ENCODE peak calls at places on chromosomes 12 and 14, in seven cellular contexts. E, Y, U, C, Z, R and K are unnamed samples.
A peak's percentile ranks its signal among the peaks of the same experiment; 100 is the strongest.

GRCh38 chr12:124609041-124609984 is 41.9 kb upstream of the NCOR2 start:
- DNase-seq in E (peak; percentile 53), Y (peak; percentile 91), U (peak; percentile 36), C (peak; percentile 99), Z (peak; percentile 94), R (peak; percentile 96), K (peak; percentile 98)

GRCh38 chr12:63942464-63943241 is 98.2 kb downstream of the SRGAP1 start:
- DNase-seq in E (no peak), Y (no peak), U (no peak), C (no peak), Z (no peak), R (no peak), K (no peak)

GRCh38 chr12:1319215-1319614 is 275.2 kb downstream of the FBXL14 start:
- DNase-seq in E (no peak), Y (no peak), U (no peak), C (no peak), Z (no peak), R (no peak), K (no peak)

GRCh38 chr14:67856806-67857205 is 37.2 kb downstream of the RAD51B start:
- DNase-seq in E (no peak), Y (no peak), U (no peak), C (no peak), Z (no peak), R (peak; percentile 59), K (no peak)

GRCh38 chr14:21063479-21063878 is 5.9 kb downstream of the RNASE8 start:
- DNase-seq in E (no peak), Y (no peak), U (no peak), C (no peak), Z (no peak), R (peak; percentile 43), K (no peak)

GRCh38 chr12:45130881-45131281 is 80.0 kb upstream of the DBX2 start:
- DNase-seq in E (no peak), Y (peak; percentile 46), U (peak; percentile 28), C (no peak), Z (peak; percentile 68), R (peak; percentile 86), K (peak; percentile 55)

GRCh38 chr12:88310666-88311065 is 168.6 kb downstream of the TMTC3 start:
- DNase-seq in E (no peak), Y (no peak), U (no peak), C (no peak), Z (no peak), R (no peak), K (no peak)

GRCh38 chr12:76446090-76446489 is 97.9 kb upstream of the BBS10 start:
- DNase-seq in E (no peak), Y (no peak), U (no peak), C (no peak), Z (no peak), R (no peak), K (no peak)

GRCh38 chr12:46664771-46665287 is 161.0 kb downstream of the SLC38A4 start:
- DNase-seq in E (no peak), Y (no peak), U (peak; percentile 66), C (no peak), Z (peak; percentile 50), R (peak; percentile 96), K (no peak)

GRCh38 chr12:8644345-8645248 is 18.0 kb downstream of the MFAP5 start:
- DNase-seq in E (no peak), Y (no peak), U (no peak), C (no peak), Z (no peak), R (no peak), K (peak; percentile 39)

GRCh38 chr14:86942939-86943338 is 1050.0 kb downstream of the GALC start:
- DNase-seq in E (no peak), Y (no peak), U (no peak), C (no peak), Z (no peak), R (no peak), K (no peak)

GRCh38 chr12:108349245-108349644 is 10.1 kb upstream of the CMKLR1 start:
- DNase-seq in E (no peak), Y (no peak), U (no peak), C (no peak), Z (peak; percentile 10), R (no peak), K (no peak)

GRCh38 chr12:53931844-53932581 is 6.6 kb upstream of the HOXC13 start:
- DNase-seq in E (no peak), Y (no peak), U (no peak), C (no peak), Z (no peak), R (no peak), K (no peak)

GRCh38 chr12:1744932-1745331 is 54.1 kb downstream of the ADIPOR2 start:
- DNase-seq in E (no peak), Y (no peak), U (no peak), C (no peak), Z (no peak), R (no peak), K (no peak)

GRCh38 chr12:47249719-47250506 is 170.2 kb upstream of the AMIGO2 start:
- DNase-seq in E (no peak), Y (no peak), U (no peak), C (no peak), Z (no peak), R (peak; percentile 73), K (no peak)

GRCh38 chr12:24991209-24992049 is 42.5 kb upstream of the BCAT1 start:
- DNase-seq in E (no peak), Y (no peak), U (peak; percentile 44), C (no peak), Z (peak; percentile 72), R (peak; percentile 65), K (peak; percentile 24)

GRCh38 chr12:29238822-29239291 is 89.8 kb downstream of the FAR2 start:
- DNase-seq in E (no peak), Y (no peak), U (no peak), C (no peak), Z (peak; percentile 20), R (peak; percentile 96), K (no peak)

GRCh38 chr12:108357834-108358579 is 18.9 kb upstream of the CMKLR1 start:
- DNase-seq in E (no peak), Y (no peak), U (no peak), C (no peak), Z (no peak), R (no peak), K (no peak)

DNA sequence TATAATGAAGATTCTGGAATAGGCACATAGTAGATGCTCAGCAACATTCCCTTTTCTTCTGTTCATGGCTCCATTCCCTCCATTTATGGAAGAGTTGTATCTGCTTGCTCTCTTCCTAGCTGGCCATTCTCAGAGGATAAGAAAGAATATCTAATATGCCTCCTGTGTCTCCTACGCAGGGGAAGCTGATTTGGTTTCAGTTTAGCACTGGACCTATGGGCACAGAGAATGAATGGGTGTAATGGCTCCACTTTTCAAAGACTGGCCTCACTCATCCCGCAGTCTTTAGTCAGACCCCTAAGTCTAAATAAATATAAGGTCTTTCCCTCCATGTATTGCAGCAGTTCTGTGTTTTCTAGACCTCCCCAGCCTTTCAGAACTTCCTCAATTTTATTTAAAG is 2.0 kb downstream of the PKP2 start:
- DNase-seq in E (no peak), Y (no peak), U (no peak), C (no peak), Z (no peak), R (no peak), K (no peak)
- H3K4me3 ChIP-seq in E (no peak overlapping the region), Y (peak overlapping the region; percentile 6), U (no peak overlapping the region), C (peak overlapping the region; percentile 83), Z (peak overlapping the region; percentile 72), R (no peak overlapping the region), K (no peak overlapping the region)

GRCh38 chr14:102500190-102500661 is 9.3 kb downstream of the ANKRD9 start:
- DNase-seq in E (no peak), Y (peak; percentile 74), U (no peak), C (no peak), Z (peak; percentile 9), R (no peak), K (peak; percentile 54)

GRCh38 chr14:102503576-102504224 is 5.9 kb downstream of the ANKRD9 start:
- DNase-seq in E (no peak), Y (no peak), U (no peak), C (no peak), Z (peak; percentile 4), R (peak; percentile 56), K (no peak)

GRCh38 chr14:102502571-102502970 is 7.0 kb downstream of the ANKRD9 start:
- DNase-seq in E (no peak), Y (no peak), U (no peak), C (no peak), Z (no peak), R (no peak), K (no peak)

GRCh38 chr14:102500724-102501123 is 8.9 kb downstream of the ANKRD9 start:
- DNase-seq in E (no peak), Y (no peak), U (no peak), C (no peak), Z (no peak), R (no peak), K (no peak)

DNA sequence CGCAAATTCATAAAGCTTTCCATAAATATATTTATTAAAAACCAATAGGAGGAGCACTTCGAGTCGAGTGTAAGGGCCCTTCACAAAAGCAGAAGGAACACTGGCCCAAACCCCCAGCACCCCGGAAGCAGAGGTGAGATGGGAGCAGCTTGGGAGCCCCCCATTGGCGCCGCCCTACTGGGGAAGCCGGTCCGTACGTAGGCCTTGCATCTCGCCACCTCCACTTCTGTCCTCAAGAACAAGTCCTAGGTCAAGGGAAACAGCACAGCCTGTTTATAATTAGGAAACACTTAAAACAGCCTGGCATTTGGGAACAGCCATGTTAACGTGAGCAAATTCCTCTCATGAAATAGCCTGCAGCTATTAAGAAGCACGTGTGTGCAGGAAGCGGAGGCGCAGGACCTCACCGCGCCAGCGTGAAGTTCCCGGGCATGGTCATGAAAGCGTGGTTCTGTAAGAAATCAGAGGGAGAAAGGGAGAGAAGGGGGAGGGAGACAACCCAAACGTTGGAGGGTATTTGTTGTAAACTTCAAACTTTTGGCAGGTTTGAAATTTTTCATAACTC is 7.7 kb downstream of the ANKRD9 start:
- DNase-seq in E (no peak), Y (no peak), U (no peak), C (peak; percentile 19), Z (no peak), R (no peak), K (no peak)
- TF ChIP-seq CTCF in E (no peak), Y (no peak), U (peak; percentile 15), C (no peak), Z (peak; percentile 2), R (peak; percentile 50), K (no peak)

GRCh38 chr14:22544406-22544805 is 44.6 kb downstream of the DAD1 start:
- DNase-seq in E (no peak), Y (no peak), U (no peak), C (no peak), Z (no peak), R (no peak), K (no peak)
- H3K4me1 ChIP-seq in E (peaks cover 67% of the 10 kb centered on the region), Y (no peaks in the 10 kb centered on the region), U (peaks cover 6% of the 10 kb centered on the region), C (peaks cover 11% of the 10 kb centered on the region), Z (peaks cover 25% of the 10 kb centered on the region), R (peaks cover 31% of the 10 kb centered on the region), K (no peaks in the 10 kb centered on the region)

DNA sequence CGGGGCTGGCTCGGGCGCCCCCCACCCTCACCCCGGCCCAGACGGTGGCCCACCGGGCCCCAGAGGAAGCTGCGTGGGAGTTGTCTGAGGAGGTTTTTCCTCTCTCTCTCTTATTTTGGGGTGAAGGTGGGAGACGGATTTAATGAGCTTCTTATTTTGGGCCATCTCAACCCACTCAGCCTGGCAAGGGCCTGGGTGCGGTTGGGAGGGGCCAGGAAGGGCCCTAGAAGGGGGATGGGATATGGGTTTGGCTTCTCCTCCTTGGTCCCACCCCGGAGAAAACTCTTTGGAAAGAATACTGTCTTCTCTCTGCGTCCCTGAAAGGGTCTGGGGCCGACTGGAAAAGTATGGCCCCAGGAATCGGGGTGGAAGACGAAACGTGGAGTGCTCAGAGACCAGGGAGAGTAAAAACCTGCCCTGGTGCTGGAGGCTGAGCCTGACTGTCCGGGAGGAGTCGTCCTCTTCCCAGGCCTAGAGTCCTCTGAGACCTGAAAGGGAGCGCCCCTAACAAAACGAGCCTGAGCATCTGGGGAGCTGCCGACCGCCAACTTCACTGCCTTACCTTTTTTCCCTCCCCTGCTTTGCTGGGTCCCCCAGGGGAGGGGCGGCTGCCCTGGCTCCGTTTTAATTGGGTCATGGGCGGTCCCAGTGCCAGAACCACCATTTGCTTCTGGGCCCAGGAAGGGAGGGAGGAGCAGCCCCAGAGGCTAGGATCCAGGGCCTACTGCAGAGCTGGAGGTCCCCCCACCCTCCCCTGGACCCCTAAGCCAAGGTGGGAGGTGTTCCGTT is 1.6 kb downstream of the MMP14 start:
- DNase-seq in E (no peak), Y (no peak), U (no peak), C (no peak), Z (peak; percentile 55), R (peak; percentile 51), K (peak; percentile 34)
- H3K4me3 ChIP-seq in E (peak overlapping the region; percentile 88), Y (peak overlapping the region; percentile 99), U (no peak overlapping the region), C (peak overlapping the region; percentile 90), Z (peak overlapping the region; percentile 89), R (peak overlapping the region; percentile 93), K (peak overlapping the region; percentile 80)